ENCODE peak calls at places on chromosomes 12 and 14, in seven cellular contexts. One of them, this sample, is unnamed.

GRCh38 chr14:38824691-38825090 is 278.3 kb downstream of the SEC23A start:
- DNase-seq in adrenal gland: no peak
- DNase-seq in Peyer's patch: no peak
- DNase-seq in IMR-90: no peak
- DNase-seq in heart right ventricle: no peak
- DNase-seq in hepatocyte: no peak
- DNase-seq in psoas muscle: no peak
- DNase-seq in this sample: no peak

GRCh38 chr12:41724216-41724615 is 420.5 kb downstream of the GXYLT1 start:
- DNase-seq in adrenal gland: no peak
- DNase-seq in Peyer's patch: no peak
- DNase-seq in IMR-90: no peak
- DNase-seq in heart right ventricle: no peak
- DNase-seq in hepatocyte: no peak
- DNase-seq in psoas muscle: no peak
- DNase-seq in this sample: no peak

GRCh38 chr14:42214981-42215491 is 608.4 kb downstream of the LRFN5 start:
- DNase-seq in adrenal gland: no peak
- DNase-seq in Peyer's patch: no peak
- DNase-seq in IMR-90: peak; percentile 86
- DNase-seq in heart right ventricle: no peak
- DNase-seq in hepatocyte: no peak
- DNase-seq in psoas muscle: no peak
- DNase-seq in this sample: no peak

GRCh38 chr14:77844802-77845201 is 44.9 kb downstream of the ADCK1 start:
- DNase-seq in adrenal gland: no peak
- DNase-seq in Peyer's patch: no peak
- DNase-seq in IMR-90: no peak
- DNase-seq in heart right ventricle: no peak
- DNase-seq in hepatocyte: no peak
- DNase-seq in psoas muscle: no peak
- DNase-seq in this sample: no peak

GRCh38 chr14:105490318-105490571 is 801 bp upstream of the TEDC1 start:
- DNase-seq in adrenal gland: no peak
- DNase-seq in Peyer's patch: no peak
- DNase-seq in IMR-90: no peak
- DNase-seq in heart right ventricle: peak; percentile 65
- DNase-seq in hepatocyte: no peak
- DNase-seq in psoas muscle: peak; percentile 54
- DNase-seq in this sample: no peak

GRCh38 chr14:104799657-104800599 is 973 bp upstream of the ZBTB42 start:
- DNase-seq in adrenal gland: peak; percentile 91
- DNase-seq in Peyer's patch: peak; percentile 87
- DNase-seq in IMR-90: peak; percentile 67
- DNase-seq in heart right ventricle: peak; percentile 90
- DNase-seq in hepatocyte: peak; percentile 95
- DNase-seq in psoas muscle: peak; percentile 91
- DNase-seq in this sample: peak; percentile 94

GRCh38 chr12:8665729-8666128 is 3.1 kb upstream of the MFAP5 start:
- DNase-seq in adrenal gland: no peak
- DNase-seq in Peyer's patch: no peak
- DNase-seq in IMR-90: no peak
- DNase-seq in heart right ventricle: no peak
- DNase-seq in hepatocyte: no peak
- DNase-seq in psoas muscle: no peak
- DNase-seq in this sample: no peak

GRCh38 chr14:37230551-37231194 is 32.9 kb downstream of the MIPOL1 start:
- DNase-seq in adrenal gland: peak; percentile 23
- DNase-seq in Peyer's patch: no peak
- DNase-seq in IMR-90: peak; percentile 77
- DNase-seq in heart right ventricle: no peak
- DNase-seq in hepatocyte: peak; percentile 89
- DNase-seq in psoas muscle: no peak
- DNase-seq in this sample: no peak

GRCh38 chr14:21846227-21846885 is 172.7 kb upstream of the OR4E1 start:
- DNase-seq in adrenal gland: no peak
- DNase-seq in Peyer's patch: peak; percentile 25
- DNase-seq in IMR-90: peak; percentile 0
- DNase-seq in heart right ventricle: no peak
- DNase-seq in hepatocyte: peak; percentile 28
- DNase-seq in psoas muscle: peak; percentile 17
- DNase-seq in this sample: no peak

GRCh38 chr14:23327947-23328744 is 6.9 kb downstream of the PABPN1 start:
- DNase-seq in adrenal gland: peak; percentile 82
- DNase-seq in Peyer's patch: peak; percentile 60
- DNase-seq in IMR-90: peak; percentile 80
- DNase-seq in heart right ventricle: no peak
- DNase-seq in hepatocyte: peak; percentile 85
- DNase-seq in psoas muscle: peak; percentile 47
- DNase-seq in this sample: peak; percentile 87

GRCh38 chr12:103855036-103855712 is 14.1 kb upstream of the NT5DC3 start:
- DNase-seq in adrenal gland: no peak
- DNase-seq in Peyer's patch: no peak
- DNase-seq in IMR-90: peak; percentile 85
- DNase-seq in heart right ventricle: no peak
- DNase-seq in hepatocyte: no peak
- DNase-seq in psoas muscle: no peak
- DNase-seq in this sample: no peak

GRCh38 chr12:116196752-116197718 is 80.5 kb downstream of the MED13L start:
- DNase-seq in adrenal gland: peak; percentile 38
- DNase-seq in Peyer's patch: no peak
- DNase-seq in IMR-90: no peak
- DNase-seq in heart right ventricle: no peak
- DNase-seq in hepatocyte: peak; percentile 45
- DNase-seq in psoas muscle: no peak
- DNase-seq in this sample: no peak

GRCh38 chr12:70598467-70599194 is 38.6 kb downstream of the PTPRB start:
- DNase-seq in adrenal gland: peak; percentile 31
- DNase-seq in Peyer's patch: no peak
- DNase-seq in IMR-90: no peak
- DNase-seq in heart right ventricle: no peak
- DNase-seq in hepatocyte: peak; percentile 9
- DNase-seq in psoas muscle: no peak
- DNase-seq in this sample: no peak

GRCh38 chr12:95241761-95242506 is 24.3 kb downstream of the VEZT start:
- DNase-seq in adrenal gland: no peak
- DNase-seq in Peyer's patch: no peak
- DNase-seq in IMR-90: no peak
- DNase-seq in heart right ventricle: no peak
- DNase-seq in hepatocyte: no peak
- DNase-seq in psoas muscle: no peak
- DNase-seq in this sample: no peak

GRCh38 chr14:25032092-25032784 is 17.7 kb downstream of the STXBP6 start:
- DNase-seq in adrenal gland: no peak
- DNase-seq in Peyer's patch: no peak
- DNase-seq in IMR-90: no peak
- DNase-seq in heart right ventricle: no peak
- DNase-seq in hepatocyte: no peak
- DNase-seq in psoas muscle: no peak
- DNase-seq in this sample: no peak

GRCh38 chr12:52207895-52208294 is 16.1 kb upstream of the KRT80 start:
- DNase-seq in adrenal gland: peak; percentile 95
- DNase-seq in Peyer's patch: no peak
- DNase-seq in IMR-90: peak; percentile 28
- DNase-seq in heart right ventricle: peak; percentile 71
- DNase-seq in hepatocyte: no peak
- DNase-seq in psoas muscle: peak; percentile 84
- DNase-seq in this sample: peak; percentile 75

GRCh38 chr12:27580561-27581330 is 56.7 kb downstream of the PPFIBP1 start:
- DNase-seq in adrenal gland: peak; percentile 63
- DNase-seq in Peyer's patch: no peak
- DNase-seq in IMR-90: no peak
- DNase-seq in heart right ventricle: no peak
- DNase-seq in hepatocyte: no peak
- DNase-seq in psoas muscle: no peak
- DNase-seq in this sample: no peak

GRCh38 chr12:27583981-27584380 is 60.0 kb downstream of the PPFIBP1 start:
- DNase-seq in adrenal gland: no peak
- DNase-seq in Peyer's patch: no peak
- DNase-seq in IMR-90: no peak
- DNase-seq in heart right ventricle: no peak
- DNase-seq in hepatocyte: no peak
- DNase-seq in psoas muscle: no peak
- DNase-seq in this sample: no peak

GRCh38 chr12:27578689-27579372 is 54.8 kb downstream of the PPFIBP1 start:
- DNase-seq in adrenal gland: no peak
- DNase-seq in Peyer's patch: no peak
- DNase-seq in IMR-90: no peak
- DNase-seq in heart right ventricle: no peak
- DNase-seq in hepatocyte: no peak
- DNase-seq in psoas muscle: no peak
- DNase-seq in this sample: no peak

GRCh38 chr12:27585739-27586265 is 61.8 kb downstream of the PPFIBP1 start:
- DNase-seq in adrenal gland: no peak
- DNase-seq in Peyer's patch: no peak
- DNase-seq in IMR-90: no peak
- DNase-seq in heart right ventricle: no peak
- DNase-seq in hepatocyte: no peak
- DNase-seq in psoas muscle: no peak
- DNase-seq in this sample: no peak

GRCh38 chr12:27583057-27583797 is 59.2 kb downstream of the PPFIBP1 start:
- DNase-seq in adrenal gland: peak; percentile 40
- DNase-seq in Peyer's patch: no peak
- DNase-seq in IMR-90: peak; percentile 73
- DNase-seq in heart right ventricle: no peak
- DNase-seq in hepatocyte: no peak
- DNase-seq in psoas muscle: no peak
- DNase-seq in this sample: no peak
- H3K4me1 ChIP-seq in adrenal gland: peaks cover 52% of the 10 kb centered on the region
- H3K4me1 ChIP-seq in Peyer's patch: peaks cover 4% of the 10 kb centered on the region
- H3K4me1 ChIP-seq in IMR-90: peaks cover 8% of the 10 kb centered on the region
- H3K4me1 ChIP-seq in heart right ventricle: peaks cover 88% of the 10 kb centered on the region
- H3K4me1 ChIP-seq in hepatocyte: no peaks in the 10 kb centered on the region
- H3K4me1 ChIP-seq in psoas muscle: peaks cover 25% of the 10 kb centered on the region
- H3K4me1 ChIP-seq in this sample: peaks cover 21% of the 10 kb centered on the region

GRCh38 chr12:24073170-24073810 is 123.8 kb upstream of the SOX5 start:
- DNase-seq in adrenal gland: no peak
- DNase-seq in Peyer's patch: no peak
- DNase-seq in IMR-90: no peak
- DNase-seq in heart right ventricle: no peak
- DNase-seq in hepatocyte: no peak
- DNase-seq in psoas muscle: no peak
- DNase-seq in this sample: no peak

GRCh38 chr12:24071842-24072241 is 122.4 kb upstream of the SOX5 start:
- DNase-seq in adrenal gland: no peak
- DNase-seq in Peyer's patch: no peak
- DNase-seq in IMR-90: no peak
- DNase-seq in heart right ventricle: no peak
- DNase-seq in hepatocyte: no peak
- DNase-seq in psoas muscle: no peak
- DNase-seq in this sample: no peak

GRCh38 chr12:24069532-24070395 is 120.3 kb upstream of the SOX5 start:
- DNase-seq in adrenal gland: no peak
- DNase-seq in Peyer's patch: no peak
- DNase-seq in IMR-90: peak; percentile 34
- DNase-seq in heart right ventricle: no peak
- DNase-seq in hepatocyte: peak; percentile 73
- DNase-seq in psoas muscle: no peak
- DNase-seq in this sample: no peak

GRCh38 chr12:24075650-24076049 is 126.2 kb upstream of the SOX5 start:
- DNase-seq in adrenal gland: no peak
- DNase-seq in Peyer's patch: no peak
- DNase-seq in IMR-90: peak; percentile 55
- DNase-seq in heart right ventricle: no peak
- DNase-seq in hepatocyte: no peak
- DNase-seq in psoas muscle: no peak
- DNase-seq in this sample: no peak

DNA sequence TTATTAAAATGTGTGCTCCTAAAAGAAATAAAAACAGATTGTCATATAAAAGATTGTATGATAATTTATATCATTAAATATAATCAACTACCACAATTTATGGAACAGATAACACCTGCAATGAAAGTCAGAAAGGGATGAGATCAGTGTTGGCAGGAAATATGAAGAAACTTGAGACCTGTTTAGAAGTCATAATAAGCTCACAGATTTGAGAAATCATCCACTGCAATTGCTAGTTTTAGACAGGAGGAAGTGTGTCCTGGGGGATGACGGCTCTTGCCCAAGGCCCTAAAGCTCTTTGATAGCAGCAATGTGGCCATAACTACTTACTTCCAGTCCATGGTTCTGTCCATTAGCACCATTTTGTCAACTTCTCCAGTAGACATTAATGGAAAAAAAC is 122.8 kb upstream of the SOX5 start:
- DNase-seq in adrenal gland: no peak
- DNase-seq in Peyer's patch: no peak
- DNase-seq in IMR-90: peak; percentile 1
- DNase-seq in heart right ventricle: no peak
- DNase-seq in hepatocyte: no peak
- DNase-seq in psoas muscle: no peak
- DNase-seq in this sample: no peak
- TF ChIP-seq CTCF in adrenal gland: no peak
- TF ChIP-seq CTCF in Peyer's patch: no peak
- TF ChIP-seq CTCF in IMR-90: no peak
- TF ChIP-seq CTCF in heart right ventricle: no peak
- TF ChIP-seq CTCF in hepatocyte: no peak
- TF ChIP-seq CTCF in psoas muscle: no peak
- TF ChIP-seq CTCF in this sample: no peak

GRCh38 chr14:20602583-20602982 is 11.4 kb upstream of the RNASE12 start:
- DNase-seq in adrenal gland: no peak
- DNase-seq in Peyer's patch: no peak
- DNase-seq in IMR-90: no peak
- DNase-seq in heart right ventricle: no peak
- DNase-seq in hepatocyte: no peak
- DNase-seq in psoas muscle: no peak
- DNase-seq in this sample: no peak
- H3K27me3 ChIP-seq in adrenal gland: no peaks in the 10 kb centered on the region
- H3K27me3 ChIP-seq in Peyer's patch: no peaks in the 10 kb centered on the region
- H3K27me3 ChIP-seq in IMR-90: no peaks in the 10 kb centered on the region
- H3K27me3 ChIP-seq in heart right ventricle: no peaks in the 10 kb centered on the region
- H3K27me3 ChIP-seq in hepatocyte: no peaks in the 10 kb centered on the region
- H3K27me3 ChIP-seq in psoas muscle: no peaks in the 10 kb centered on the region
- H3K27me3 ChIP-seq in this sample: no peaks in the 10 kb centered on the region

GRCh38 chr14:68965261-68965761 is 13.8 kb downstream of the ACTN1 start:
- DNase-seq in adrenal gland: peak; percentile 33
- DNase-seq in Peyer's patch: no peak
- DNase-seq in IMR-90: no peak
- DNase-seq in heart right ventricle: no peak
- DNase-seq in hepatocyte: no peak
- DNase-seq in psoas muscle: no peak
- DNase-seq in this sample: no peak
- H3K4me1 ChIP-seq in adrenal gland: peaks cover 61% of the 10 kb centered on the region
- H3K4me1 ChIP-seq in Peyer's patch: peaks cover 66% of the 10 kb centered on the region
- H3K4me1 ChIP-seq in IMR-90: peaks cover 80% of the 10 kb centered on the region
- H3K4me1 ChIP-seq in heart right ventricle: peaks cover 94% of the 10 kb centered on the region
- H3K4me1 ChIP-seq in hepatocyte: peaks cover 64% of the 10 kb centered on the region
- H3K4me1 ChIP-seq in psoas muscle: no peaks in the 10 kb centered on the region
- H3K4me1 ChIP-seq in this sample: peaks cover 100% of the 10 kb centered on the region